ENCODE peak calls at places on chromosome 9, in six cellular contexts. Z is thoracic aorta, R is cardiac muscle cell, D is kidney, U is H1, A is psoas muscle. P is an unnamed sample.

GRCh38 chr9:117344892-117345660 is 69.8 kb downstream of the ASTN2 start:
- DNase-seq in Z (no peak), R (no peak), D (no peak), U (no peak), A (no peak), P (no peak)

GRCh38 chr9:121269030-121269887 is 1.3 kb downstream of the GSN start:
- DNase-seq in Z (no peak), R (no peak), D (no peak), U (no peak), A (peak), P (no peak)

GRCh38 chr9:6243746-6244145 is 28.1 kb downstream of the IL33 start:
- DNase-seq in Z (no peak), R (no peak), D (no peak), U (no peak), A (no peak), P (no peak)

GRCh38 chr9:13806731-13807130 is 507.2 kb downstream of the NFIB start:
- DNase-seq in Z (no peak), R (no peak), D (no peak), U (no peak), A (no peak), P (no peak)

GRCh38 chr9:113152699-113153098 is 1.9 kb downstream of the SLC31A2 start:
- DNase-seq in Z (no peak), R (no peak), D (no peak), U (no peak), A (no peak), P (no peak)

GRCh38 chr9:2599896-2600295 is 21.7 kb upstream of the VLDLR start:
- DNase-seq in Z (no peak), R (no peak), D (no peak), U (no peak), A (no peak), P (no peak)

GRCh38 chr9:32525506-32525905 is 490 bp downstream of the RIGI start:
- DNase-seq in Z (no peak), R (no peak), D (no peak), U (no peak), A (no peak), P (no peak)

GRCh38 chr9:4799775-4800174 is 7.0 kb downstream of the RCL1 start:
- DNase-seq in Z (no peak), R (no peak), D (no peak), U (no peak), A (no peak), P (no peak)

GRCh38 chr9:103894184-103894583 is 199.9 kb upstream of the SMC2 start:
- DNase-seq in Z (no peak), R (no peak), D (no peak), U (no peak), A (no peak), P (no peak)

GRCh38 chr9:93265972-93266371 is 82.0 kb downstream of the WNK2 start:
- DNase-seq in Z (no peak), R (no peak), D (no peak), U (no peak), A (no peak), P (no peak)

GRCh38 chr9:99873531-99873930 is 32.9 kb upstream of the STX17 start:
- DNase-seq in Z (no peak), R (no peak), D (no peak), U (no peak), A (no peak), P (no peak)

GRCh38 chr9:34190996-34191892 is 12.4 kb downstream of the UBAP1 start:
- DNase-seq in Z (no peak), R (no peak), D (no peak), U (no peak), A (no peak), P (no peak)

GRCh38 chr9:93645149-93645889 is 68.9 kb downstream of the PHF2 start:
- DNase-seq in Z (no peak), R (no peak), D (peak), U (no peak), A (peak), P (no peak)

GRCh38 chr9:110083866-110084265 is 124.1 kb downstream of the C9orf152 start:
- DNase-seq in Z (no peak), R (no peak), D (no peak), U (no peak), A (no peak), P (no peak)

GRCh38 chr9:114925672-114926071 is 4.7 kb downstream of the TNFSF8 start:
- DNase-seq in Z (no peak), R (no peak), D (no peak), U (no peak), A (no peak), P (no peak)

GRCh38 chr9:26292943-26293342 is 599.7 kb downstream of the CAAP1 start:
- DNase-seq in Z (no peak), R (no peak), D (no peak), U (no peak), A (no peak), P (no peak)

GRCh38 chr9:6549106-6549505 is 96.4 kb downstream of the GLDC start:
- DNase-seq in Z (no peak), R (no peak), D (no peak), U (no peak), A (no peak), P (no peak)

DNA sequence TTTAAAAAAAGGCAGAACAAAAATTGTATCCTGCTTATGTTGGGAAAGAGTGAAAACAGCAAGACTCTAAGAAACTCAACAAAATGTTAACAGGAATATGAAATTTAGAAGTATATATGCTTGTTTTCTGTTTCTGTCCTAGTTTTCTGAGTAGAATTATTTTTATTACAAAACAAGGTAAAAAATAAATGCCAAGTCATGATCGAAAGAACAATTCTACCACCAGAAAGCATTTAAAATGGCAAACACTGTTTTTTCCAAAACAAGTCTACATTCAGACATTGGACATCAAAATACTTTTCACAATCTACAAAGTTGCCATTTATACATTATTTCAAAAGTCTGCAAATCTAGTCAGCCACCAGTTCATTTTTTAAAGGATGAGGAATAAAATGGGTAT is 102.6 kb downstream of the TLE1 start:
- DNase-seq in Z (no peak), R (no peak), D (no peak), U (no peak), A (no peak), P (no peak)
- TF ChIP-seq CTCF in Z (no peak), R (no peak), D (no peak), U (no peak), A (no peak), P (no peak)

GRCh38 chr9:127976498-127976897 is 4.3 kb downstream of the EEIG1 start:
- DNase-seq in Z (no peak), R (no peak), D (peak), U (no peak), A (peak), P (peak)

GRCh38 chr9:127974002-127974768 is 6.6 kb downstream of the EEIG1 start:
- DNase-seq in Z (no peak), R (no peak), D (no peak), U (no peak), A (peak), P (peak)

GRCh38 chr9:127974769-127975261 is 6.0 kb downstream of the EEIG1 start:
- DNase-seq in Z (no peak), R (no peak), D (peak), U (no peak), A (peak), P (peak)

GRCh38 chr9:127976943-127977871 is 3.6 kb downstream of the EEIG1 start:
- DNase-seq in Z (no peak), R (no peak), D (no peak), U (no peak), A (peak), P (no peak)

GRCh38 chr9:127975376-127976315 is 5.1 kb downstream of the EEIG1 start:
- DNase-seq in Z (no peak), R (no peak), D (no peak), U (no peak), A (peak), P (no peak)
- H3K4me3 ChIP-seq in Z (peak), R (no peak), D (peak), U (no peak), A (no peak), P (no peak)

GRCh38 chr9:125360621-125361020 is 99.0 kb downstream of the GAPVD1 start:
- DNase-seq in Z (no peak), R (no peak), D (no peak), U (no peak), A (no peak), P (no peak)

GRCh38 chr9:125359011-125359410 is 97.4 kb downstream of the GAPVD1 start:
- DNase-seq in Z (no peak), R (no peak), D (no peak), U (no peak), A (no peak), P (no peak)

GRCh38 chr9:125366676-125367075 is 105.0 kb downstream of the GAPVD1 start:
- DNase-seq in Z (no peak), R (no peak), D (no peak), U (no peak), A (no peak), P (no peak)

GRCh38 chr9:125356032-125356431 is 94.4 kb downstream of the GAPVD1 start:
- DNase-seq in Z (no peak), R (no peak), D (no peak), U (no peak), A (no peak), P (no peak)

DNA sequence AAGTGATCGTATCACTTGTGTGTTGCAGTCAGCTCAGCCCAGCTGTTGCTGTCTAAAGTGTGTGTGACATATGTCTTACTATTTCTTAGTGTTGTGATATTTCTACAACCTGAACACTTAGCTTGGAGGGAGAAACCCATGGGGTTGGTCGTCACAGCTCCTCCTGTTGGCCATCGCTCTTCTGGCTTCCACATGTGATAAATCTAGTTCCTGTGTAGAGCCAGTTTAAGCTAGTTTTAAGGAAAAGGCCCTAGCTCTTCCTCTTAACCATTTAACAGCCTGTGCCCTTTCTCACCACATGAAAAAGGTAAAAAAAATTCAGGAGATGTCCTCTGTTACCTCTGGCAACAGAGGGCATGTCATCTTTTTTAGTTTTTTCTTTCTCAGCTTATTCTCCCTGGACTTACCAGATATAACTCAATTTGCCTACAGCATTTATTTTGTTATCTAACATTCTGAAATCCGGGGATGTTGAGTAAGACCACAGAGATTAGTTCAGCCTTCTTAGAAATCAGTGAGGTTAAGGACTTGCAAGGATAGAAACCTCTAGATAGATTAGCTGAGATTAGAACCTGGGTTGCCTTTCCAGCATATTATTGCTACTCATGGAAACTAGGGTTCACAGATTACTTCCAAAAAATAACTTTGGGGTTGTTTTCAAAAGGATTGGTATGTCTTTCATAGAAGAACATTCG is 100.4 kb downstream of the GAPVD1 start:
- DNase-seq in Z (no peak), R (peak), D (no peak), U (no peak), A (no peak), P (no peak)
- TF ChIP-seq CTCF in Z (no peak), R (peak), D (no peak), U (peak), A (no peak), P (no peak)

GRCh38 chr9:127968046-127968445 is 12.7 kb downstream of the EEIG1 start:
- DNase-seq in Z (no peak), R (no peak), D (peak), U (no peak), A (no peak), P (no peak)

GRCh38 chr9:127972316-127972871 is 8.4 kb downstream of the EEIG1 start:
- DNase-seq in Z (no peak), R (no peak), D (no peak), U (no peak), A (no peak), P (peak)

GRCh38 chr9:127971357-127972315 is 9.2 kb downstream of the EEIG1 start:
- DNase-seq in Z (no peak), R (no peak), D (no peak), U (no peak), A (no peak), P (peak)

GRCh38 chr9:127968717-127969383 is 11.9 kb downstream of the EEIG1 start:
- DNase-seq in Z (no peak), R (no peak), D (peak), U (no peak), A (peak), P (peak)

GRCh38 chr9:127970401-127971313 is 10.1 kb downstream of the EEIG1 start:
- DNase-seq in Z (no peak), R (no peak), D (peak), U (no peak), A (no peak), P (peak)
- H3K4me3 ChIP-seq in Z (no peak), R (no peak), D (no peak), U (no peak), A (no peak), P (no peak)

GRCh38 chr9:20462410-20462809 is 159.9 kb downstream of the MLLT3 start:
- DNase-seq in Z (no peak), R (no peak), D (no peak), U (no peak), A (no peak), P (no peak)
- TF ChIP-seq CTCF in Z (no peak), R (peak), D (no peak), U (peak), A (no peak), P (no peak)

DNA sequence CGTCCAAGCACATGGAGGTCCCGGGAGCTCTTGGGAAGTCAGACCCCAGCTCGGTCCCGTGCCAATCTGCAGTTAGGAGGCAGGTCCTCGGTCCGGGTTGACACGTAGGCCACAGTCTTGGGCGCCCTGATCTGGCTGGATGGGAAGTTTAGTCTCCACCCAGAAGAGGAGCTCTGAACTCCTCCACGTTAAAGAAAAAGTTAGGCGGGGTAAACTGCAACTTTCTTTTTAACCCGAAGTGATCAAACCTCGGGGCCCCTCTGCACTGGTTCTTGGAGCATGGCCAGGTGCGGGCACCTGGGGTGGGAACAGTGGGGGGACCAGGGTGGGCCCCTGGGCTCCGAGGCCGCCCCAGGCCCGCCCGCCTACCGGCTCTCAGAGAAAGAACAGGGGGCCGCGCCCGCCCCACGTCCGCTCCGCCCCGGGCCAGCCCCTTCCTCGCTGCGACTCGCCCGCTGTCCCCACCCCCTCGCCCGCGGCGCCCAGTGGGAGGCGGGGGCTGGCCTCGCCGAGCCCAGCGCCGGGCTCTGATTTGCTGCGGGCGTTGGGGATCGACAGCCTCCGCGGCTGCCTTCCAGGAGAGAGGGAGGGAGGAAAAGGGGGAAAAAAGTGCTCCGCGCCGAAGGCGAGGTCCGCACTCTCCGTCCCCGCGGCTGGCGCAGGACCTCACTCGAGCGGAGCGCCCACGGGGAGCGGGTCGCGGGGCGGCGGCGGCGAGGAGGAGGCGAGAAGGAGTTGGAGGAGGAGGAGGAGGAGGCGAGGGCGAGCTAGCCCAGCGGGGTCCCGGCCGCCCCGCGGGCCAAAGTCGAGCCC is at the start of gene COL5A1:
- DNase-seq in Z (peak), R (peak), D (peak), U (peak), A (peak), P (peak)
- H3K4me3 ChIP-seq in Z (peak), R (peak), D (peak), U (peak), A (peak), P (peak)

GRCh38 chr9:124574534-124574933 is 67.3 kb upstream of the NR5A1 start:
- DNase-seq in Z (no peak), R (no peak), D (no peak), U (no peak), A (no peak), P (no peak)

GRCh38 chr9:124574944-124575343 is 67.7 kb upstream of the NR5A1 start:
- DNase-seq in Z (no peak), R (no peak), D (no peak), U (no peak), A (no peak), P (no peak)

GRCh38 chr9:124570942-124571666 is 63.9 kb upstream of the NR5A1 start:
- DNase-seq in Z (no peak), R (peak), D (no peak), U (no peak), A (no peak), P (no peak)

DNA sequence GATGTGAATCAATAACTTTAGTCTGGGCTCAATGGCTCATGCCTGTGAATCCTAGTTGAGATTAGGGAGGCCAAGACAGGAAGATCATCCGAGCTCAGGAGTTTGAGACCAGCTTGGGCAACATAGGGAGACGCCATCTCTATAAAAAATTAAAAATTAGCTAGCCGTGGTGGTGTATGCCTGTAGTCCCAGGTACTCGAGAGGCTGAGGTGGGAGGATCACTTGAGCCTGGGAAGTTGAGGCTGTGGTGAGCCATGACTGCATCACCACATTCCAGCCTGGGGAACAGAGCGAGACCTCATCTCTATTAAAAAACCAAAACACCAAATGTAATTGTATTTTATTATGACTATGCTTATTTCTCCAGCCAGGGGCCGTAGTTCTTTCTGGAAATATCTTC is 69.6 kb upstream of the NR5A1 start:
- DNase-seq in Z (no peak), R (no peak), D (no peak), U (no peak), A (no peak), P (no peak)
- TF ChIP-seq CTCF in Z (no peak), R (no peak), D (no peak), U (no peak), A (no peak), P (no peak)

GRCh38 chr9:133126697-133127339 is 5.8 kb upstream of the RALGDS start:
- DNase-seq in Z (no peak), R (no peak), D (peak), U (no peak), A (peak), P (no peak)
- H3K4me3 ChIP-seq in Z (peak), R (no peak), D (peak), U (no peak), A (peak), P (peak)

GRCh38 chr9:133032171-133032570 is 1.4 kb downstream of the GTF3C5 start:
- DNase-seq in Z (no peak), R (no peak), D (peak), U (no peak), A (no peak), P (no peak)
- TF ChIP-seq CTCF in Z (no peak), R (no peak), D (no peak), U (no peak), A (no peak), P (no peak)

P was measured in heart left ventricle.